ENCODE peak calls at places on chromosomes 16 and 17, in six cellular contexts. S is neural progenitor cell; F is Calu3; G is nephron progenitor cell; L is fibroblast of mammary gland; E is CD4-positive, alpha-beta T cell. Y is an unnamed sample.

GRCh38 chr16:82195917-82196494 is 26.0 kb upstream of the MPHOSPH6 start:
- DNase-seq in S (no peak), F (no peak), G (no peak), L (peak; percentile 39), E (no peak), Y (no peak)

GRCh38 chr16:48909231-48909630 is 299.3 kb upstream of the N4BP1 start:
- DNase-seq in S (no peak), F (no peak), G (no peak), L (no peak), E (no peak), Y (no peak)

GRCh38 chr16:75062135-75062943 is 54.2 kb downstream of the LDHD start:
- DNase-seq in S (no peak), F (no peak), G (no peak), L (peak; percentile 36), E (no peak), Y (no peak)

GRCh38 chr16:81401035-81401950 is 43.3 kb upstream of the CMIP start:
- DNase-seq in S (no peak), F (peak; percentile 70), G (no peak), L (peak; percentile 66), E (no peak), Y (no peak)

GRCh38 chr17:76752006-76752405 is 14.1 kb downstream of the MFSD11 start:
- DNase-seq in S (no peak), F (no peak), G (no peak), L (no peak), E (no peak), Y (no peak)

GRCh38 chr17:80475949-80476876 is at the start of gene NPTX1:
- DNase-seq in S (peak; percentile 67), F (no peak), G (peak; percentile 54), L (no peak), E (no peak), Y (no peak)

GRCh38 chr16:87252269-87252970 is 64.8 kb downstream of the C16orf95 start:
- DNase-seq in S (no peak), F (no peak), G (no peak), L (no peak), E (no peak), Y (no peak)

GRCh38 chr17:76700627-76701470 is 9.9 kb downstream of the MXRA7 start:
- DNase-seq in S (peak; percentile 63), F (no peak), G (peak; percentile 49), L (peak; percentile 87), E (no peak), Y (no peak)

GRCh38 chr16:70298988-70299938 is at the start of gene DDX19B:
- DNase-seq in S (peak; percentile 69), F (peak; percentile 86), G (peak; percentile 51), L (peak; percentile 70), E (peak; percentile 33), Y (peak; percentile 69)

GRCh38 chr17:6231886-6232767 is 161.9 kb downstream of the WSCD1 start:
- DNase-seq in S (no peak), F (peak; percentile 39), G (no peak), L (peak; percentile 2), E (no peak), Y (no peak)

GRCh38 chr16:57834936-57835335 is 32.6 kb upstream of the KIFC3 start:
- DNase-seq in S (peak; percentile 48), F (no peak), G (no peak), L (peak; percentile 40), E (no peak), Y (no peak)

GRCh38 chr17:1060991-1061390 is 64.1 kb downstream of the TIMM22 start:
- DNase-seq in S (no peak), F (peak; percentile 90), G (no peak), L (peak; percentile 99), E (no peak), Y (no peak)

GRCh38 chr17:42111901-42112551 is 488 bp downstream of the DHX58 start:
- DNase-seq in S (no peak), F (peak; percentile 54), G (no peak), L (peak; percentile 53), E (no peak), Y (no peak)

GRCh38 chr17:42783062-42783777 is 2.8 kb downstream of the WNK4 start:
- DNase-seq in S (no peak), F (no peak), G (no peak), L (peak; percentile 75), E (no peak), Y (no peak)

GRCh38 chr16:11742041-11742535 is 569 bp downstream of the TXNDC11 start:
- DNase-seq in S (no peak), F (peak; percentile 56), G (no peak), L (no peak), E (peak; percentile 7), Y (peak; percentile 38)

GRCh38 chr17:81966343-81967243 is 5.6 kb upstream of the NOTUM start:
- DNase-seq in S (peak; percentile 80), F (no peak), G (peak; percentile 69), L (no peak), E (no peak), Y (no peak)

GRCh38 chr16:88569614-88569984 is 604 bp upstream of the ZC3H18 start:
- DNase-seq in S (peak; percentile 47), F (peak; percentile 13), G (no peak), L (peak; percentile 19), E (no peak), Y (peak; percentile 15)

GRCh38 chr17:193426-193810 is 12.0 kb upstream of the DOC2B start:
- DNase-seq in S (no peak), F (no peak), G (no peak), L (no peak), E (no peak), Y (no peak)

GRCh38 chr16:2032285-2033056 is 5.8 kb downstream of the NHERF2 start:
- DNase-seq in S (no peak), F (no peak), G (no peak), L (peak; percentile 26), E (no peak), Y (no peak)

GRCh38 chr17:62801553-62801952 is 6.6 kb downstream of the MARCHF10 start:
- DNase-seq in S (no peak), F (no peak), G (no peak), L (no peak), E (no peak), Y (no peak)

GRCh38 chr17:83132251-83133081 is 53.1 kb downstream of the METRNL start:
- DNase-seq in S (no peak), F (peak; percentile 24), G (no peak), L (no peak), E (no peak), Y (no peak)

GRCh38 chr16:1770328-1771071 is 843 bp downstream of the NME3 start:
- DNase-seq in S (peak; percentile 55), F (peak; percentile 48), G (peak; percentile 38), L (peak; percentile 75), E (peak; percentile 20), Y (no peak)

GRCh38 chr17:8123695-8124349 is at the start of gene HES7:
- DNase-seq in S (peak; percentile 82), F (no peak), G (peak; percentile 73), L (no peak), E (no peak), Y (no peak)

GRCh38 chr16:65126845-65127624 is 5.2 kb upstream of the CDH11 start:
- DNase-seq in S (no peak), F (no peak), G (no peak), L (no peak), E (no peak), Y (no peak)
- TF ChIP-seq CTCF in S (peak; percentile 47), F (no peak), G (peak; percentile 56), L (peak; percentile 51), E (no peak), Y (peak; percentile 62)

GRCh38 chr17:28346746-28347246 is 10.5 kb downstream of the POLDIP2 start:
- DNase-seq in S (peak; percentile 21), F (peak; percentile 37), G (no peak), L (no peak), E (no peak), Y (peak; percentile 23)
- TF ChIP-seq CTCF in S (peak; percentile 23), F (peak; percentile 21), G (no peak), L (peak; percentile 54), E (no peak), Y (peak; percentile 17)

GRCh38 chr17:36461330-36462110 is 25.0 kb upstream of the ZNHIT3 start:
- DNase-seq in S (no peak), F (no peak), G (no peak), L (no peak), E (no peak), Y (no peak)

GRCh38 chr17:36460265-36460937 is 26.1 kb upstream of the ZNHIT3 start:
- DNase-seq in S (no peak), F (no peak), G (no peak), L (no peak), E (no peak), Y (no peak)

GRCh38 chr17:36459601-36460000 is 26.9 kb upstream of the ZNHIT3 start:
- DNase-seq in S (no peak), F (no peak), G (no peak), L (no peak), E (no peak), Y (no peak)

GRCh38 chr17:36464765-36465088 is 21.8 kb upstream of the ZNHIT3 start:
- DNase-seq in S (no peak), F (no peak), G (no peak), L (no peak), E (no peak), Y (no peak)

DNA sequence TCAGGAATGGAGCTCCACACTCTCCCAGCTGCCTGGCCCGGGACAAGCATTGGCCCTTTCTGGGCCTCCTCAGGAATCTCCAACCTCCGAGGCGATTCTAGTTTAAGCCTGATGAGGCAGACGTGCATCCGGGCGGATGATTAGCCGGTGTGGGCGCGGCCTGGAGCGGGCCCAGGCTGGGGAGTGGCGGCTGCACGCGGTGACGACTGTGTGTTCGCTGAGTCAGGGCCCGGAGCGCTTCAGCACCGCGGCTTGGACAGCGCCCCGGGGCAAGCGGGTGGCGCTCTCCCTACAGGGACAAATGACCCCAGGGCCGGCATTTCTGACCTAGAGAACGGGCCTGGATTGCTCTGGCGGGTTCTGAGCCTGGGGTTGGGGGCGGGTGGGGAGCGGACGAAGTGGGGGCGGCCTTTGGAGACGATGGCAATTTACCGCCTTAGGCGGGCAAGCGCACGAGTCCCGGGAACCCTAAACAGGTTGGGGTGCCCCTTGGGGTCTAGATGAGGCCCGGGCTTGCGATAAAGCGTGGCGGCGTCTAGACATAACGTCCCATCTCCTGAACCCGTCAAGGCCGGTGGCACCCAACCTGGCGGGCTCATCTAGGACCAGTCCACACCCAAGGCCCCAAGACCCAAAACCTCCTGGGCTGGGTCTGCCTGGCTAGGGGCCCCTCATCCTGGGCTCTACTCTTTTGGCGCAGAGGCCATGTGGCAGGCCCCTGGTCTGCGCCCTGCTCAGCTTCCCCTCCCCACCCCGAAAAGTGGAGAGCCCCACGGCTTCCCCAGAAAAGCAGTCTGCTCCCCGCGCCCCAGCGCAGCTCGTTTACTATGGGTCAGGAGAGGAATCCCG is 22.3 kb upstream of the ZNHIT3 start:
- DNase-seq in S (peak; percentile 98), F (peak; percentile 69), G (peak; percentile 94), L (peak; percentile 75), E (no peak), Y (peak; percentile 86)
- TF ChIP-seq CTCF in S (no peak), F (no peak), G (no peak), L (no peak), E (no peak), Y (no peak)

GRCh38 chr17:57110579-57111367 is 25.7 kb downstream of the AKAP1 start:
- DNase-seq in S (no peak), F (no peak), G (no peak), L (no peak), E (no peak), Y (no peak)

GRCh38 chr17:57110152-57110542 is 25.1 kb downstream of the AKAP1 start:
- DNase-seq in S (no peak), F (no peak), G (no peak), L (no peak), E (no peak), Y (no peak)

GRCh38 chr17:57111386-57111785 is 26.3 kb downstream of the AKAP1 start:
- DNase-seq in S (no peak), F (no peak), G (no peak), L (no peak), E (no peak), Y (no peak)

GRCh38 chr17:57108656-57109392 is 23.8 kb downstream of the AKAP1 start:
- DNase-seq in S (peak; percentile 37), F (no peak), G (no peak), L (no peak), E (no peak), Y (no peak)

GRCh38 chr17:57109393-57110151 is 24.5 kb downstream of the AKAP1 start:
- DNase-seq in S (peak; percentile 42), F (no peak), G (no peak), L (no peak), E (no peak), Y (peak; percentile 23)
- TF ChIP-seq CTCF in S (peak; percentile 32), F (no peak), G (peak; percentile 33), L (peak; percentile 3), E (no peak), Y (peak; percentile 7)

Y was measured in endothelial cell.